ENCODE peak calls at places on chromosomes 11 and 22, in eight cellular contexts. I, G, Y, W, C, V, F and A are unnamed samples. For H3K4me1, the result is how much of the 10 kb centered on the place peaks cover.

GRCh38 chr11:117884994-117885393 is 8.5 kb upstream of the FXYD6 start:
- DNase-seq in I (no peak), G (no peak), Y (no peak), W (no peak), C (peak), V (no peak), F (peak), A (no peak)

GRCh38 chr22:50506611-50507420 is 686 bp downstream of the LMF2 start:
- DNase-seq in I (no peak), G (no peak), Y (no peak), W (peak), C (no peak), V (no peak), F (no peak), A (peak)

GRCh38 chr22:49243335-49243734 is 584.3 kb downstream of the BRD1 start:
- DNase-seq in I (no peak), G (no peak), Y (no peak), W (no peak), C (peak), V (no peak), F (no peak), A (no peak)

GRCh38 chr11:72813740-72814138 is 472 bp upstream of the ATG16L2 start:
- DNase-seq in I (peak), G (peak), Y (no peak), W (peak), C (peak), V (peak), F (peak), A (peak)

GRCh38 chr11:83241291-83241946 is 44.7 kb downstream of the CCDC90B start:
- DNase-seq in I (peak), G (peak), Y (no peak), W (no peak), C (no peak), V (no peak), F (peak), A (peak)

GRCh38 chr11:62645660-62645933 is 816 bp downstream of the GANAB start:
- DNase-seq in I (no peak), G (no peak), Y (no peak), W (no peak), C (no peak), V (no peak), F (no peak), A (no peak)

GRCh38 chr11:2663915-2664314 is 35.9 kb downstream of the KCNQ1OT1 start:
- DNase-seq in I (peak), G (no peak), Y (no peak), W (no peak), C (peak), V (no peak), F (no peak), A (no peak)

GRCh38 chr11:46674463-46675287 is 25.7 kb downstream of the ARHGAP1 start:
- DNase-seq in I (no peak), G (no peak), Y (no peak), W (no peak), C (no peak), V (no peak), F (no peak), A (no peak)

GRCh38 chr11:128157423-128158298 is 429.7 kb downstream of the ETS1 start:
- DNase-seq in I (no peak), G (peak), Y (peak), W (no peak), C (no peak), V (no peak), F (peak), A (peak)

GRCh38 chr11:17517186-17517585 is 27.0 kb downstream of the USH1C start:
- DNase-seq in I (no peak), G (no peak), Y (no peak), W (no peak), C (no peak), V (no peak), F (no peak), A (no peak)

GRCh38 chr11:74288911-74289310 is 22.5 kb downstream of the P4HA3 start:
- DNase-seq in I (no peak), G (no peak), Y (no peak), W (no peak), C (no peak), V (no peak), F (no peak), A (no peak)

GRCh38 chr22:23385301-23386244 is 194.5 kb downstream of the IGLL1 start:
- DNase-seq in I (peak), G (peak), Y (peak), W (peak), C (peak), V (peak), F (peak), A (peak)

GRCh38 chr22:42300286-42301071 is 30.0 kb upstream of the TCF20 start:
- DNase-seq in I (peak), G (no peak), Y (peak), W (no peak), C (no peak), V (no peak), F (no peak), A (no peak)
- H3K4me1 ChIP-seq in I (under half), G (under half), Y (half or more), W (under half), C (under half), V (under half), F (under half), A (under half)

GRCh38 chr11:66472054-66472453 is 5.3 kb downstream of the PELI3 start:
- DNase-seq in I (no peak), G (no peak), Y (no peak), W (no peak), C (no peak), V (no peak), F (no peak), A (no peak)
- H3K4me1 ChIP-seq in I (under half), G (under half), Y (under half), W (under half), C (under half), V (under half), F (under half), A (under half)

GRCh38 chr11:12436266-12436665 is 58.9 kb downstream of the PARVA start:
- DNase-seq in I (no peak), G (no peak), Y (no peak), W (no peak), C (no peak), V (no peak), F (no peak), A (no peak)

GRCh38 chr11:12432507-12432906 is 55.1 kb downstream of the PARVA start:
- DNase-seq in I (no peak), G (no peak), Y (no peak), W (no peak), C (no peak), V (no peak), F (no peak), A (no peak)

GRCh38 chr11:12434255-12434654 is 56.9 kb downstream of the PARVA start:
- DNase-seq in I (no peak), G (no peak), Y (no peak), W (no peak), C (no peak), V (no peak), F (peak), A (peak)

GRCh38 chr11:12435264-12435663 is 57.9 kb downstream of the PARVA start:
- DNase-seq in I (no peak), G (peak), Y (no peak), W (no peak), C (no peak), V (no peak), F (no peak), A (no peak)

DNA sequence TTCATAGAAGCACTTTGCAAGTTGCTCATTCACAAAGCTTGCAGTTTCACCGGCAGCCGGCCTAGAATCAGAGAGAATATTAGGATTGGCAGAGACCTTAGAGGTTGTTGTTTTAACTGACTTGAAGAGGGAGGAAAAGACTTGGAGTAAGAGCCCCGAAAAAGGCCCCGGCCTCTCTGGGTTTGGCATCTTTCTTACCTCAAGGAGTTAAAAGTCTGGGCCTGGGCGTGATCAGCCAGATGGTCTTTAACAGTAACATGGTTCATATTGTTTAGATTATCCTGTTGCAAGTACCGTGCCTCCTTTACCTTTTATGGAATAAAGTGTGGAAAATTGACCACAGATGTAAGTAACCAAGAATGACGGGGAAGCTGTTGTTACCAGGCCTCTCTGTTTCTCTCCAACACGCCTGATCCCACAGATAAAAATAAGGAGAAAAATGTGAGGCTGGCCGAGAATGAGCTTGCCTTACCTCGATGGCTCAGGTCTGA is 56.2 kb downstream of the PARVA start:
- DNase-seq in I (no peak), G (no peak), Y (no peak), W (peak), C (no peak), V (no peak), F (peak), A (peak)
- H3K4me1 ChIP-seq in I (half or more), G (half or more), Y (under half), W (under half), C (under half), V (under half), F (under half), A (half or more)

GRCh38 chr11:69562302-69562701 is 78.7 kb upstream of the CCND1 start:
- DNase-seq in I (no peak), G (no peak), Y (no peak), W (no peak), C (no peak), V (no peak), F (no peak), A (no peak)

GRCh38 chr11:69563946-69564780 is 76.8 kb upstream of the CCND1 start:
- DNase-seq in I (no peak), G (no peak), Y (no peak), W (no peak), C (no peak), V (no peak), F (no peak), A (no peak)

GRCh38 chr11:69563306-69563705 is 77.7 kb upstream of the CCND1 start:
- DNase-seq in I (no peak), G (no peak), Y (no peak), W (no peak), C (no peak), V (no peak), F (no peak), A (no peak)

GRCh38 chr11:69560141-69560790 is 78.8 kb downstream of the LINC01488 start:
- DNase-seq in I (no peak), G (no peak), Y (no peak), W (no peak), C (no peak), V (no peak), F (no peak), A (peak)

GRCh38 chr11:69562816-69563215 is 78.1 kb upstream of the CCND1 start:
- DNase-seq in I (no peak), G (no peak), Y (no peak), W (no peak), C (no peak), V (no peak), F (no peak), A (no peak)
- H3K4me1 ChIP-seq in I (under half), G (under half), Y (under half), W (under half), C (under half), V (under half), F (under half), A (under half)

GRCh38 chr22:37369536-37369935 is 57.7 kb downstream of the ELFN2 start:
- DNase-seq in I (no peak), G (no peak), Y (no peak), W (no peak), C (no peak), V (no peak), F (no peak), A (no peak)
- H3K4me1 ChIP-seq in I (under half), G (under half), Y (under half), W (under half), C (under half), V (under half), F (under half), A (under half)